ENCODE peak calls at places on chromosomes 5 and 9, in six cellular contexts. One of them, this sample, is unnamed.
A peak's percentile ranks its signal among the peaks of the same experiment; 100 is the strongest.

GRCh38 chr5:31751620-31752019 is 112.7 kb downstream of the PDZD2 start:
- DNase-seq in small intestine: no peak
- DNase-seq in GM23248: no peak
- DNase-seq in neural progenitor cell: no peak
- DNase-seq in upper lobe of left lung: no peak
- DNase-seq in right atrium auricular region: no peak
- DNase-seq in this sample: no peak

GRCh38 chr5:78293856-78294249 is 645 bp downstream of the AP3B1 start:
- DNase-seq in small intestine: peak; percentile 40
- DNase-seq in GM23248: peak; percentile 43
- DNase-seq in neural progenitor cell: peak; percentile 19
- DNase-seq in upper lobe of left lung: no peak
- DNase-seq in right atrium auricular region: no peak
- DNase-seq in this sample: no peak

GRCh38 chr5:146238973-146239372 is 35.6 kb downstream of the RBM27 start:
- DNase-seq in small intestine: no peak
- DNase-seq in GM23248: peak; percentile 1
- DNase-seq in neural progenitor cell: no peak
- DNase-seq in upper lobe of left lung: no peak
- DNase-seq in right atrium auricular region: no peak
- DNase-seq in this sample: no peak

GRCh38 chr9:95316794-95317118 is 753 bp downstream of the FANCC start:
- DNase-seq in small intestine: peak; percentile 82
- DNase-seq in GM23248: peak; percentile 78
- DNase-seq in neural progenitor cell: peak; percentile 96
- DNase-seq in upper lobe of left lung: peak; percentile 91
- DNase-seq in right atrium auricular region: no peak
- DNase-seq in this sample: no peak

GRCh38 chr9:138100711-138101349 is 223.2 kb downstream of the CACNA1B start:
- DNase-seq in small intestine: no peak
- DNase-seq in GM23248: no peak
- DNase-seq in neural progenitor cell: peak; percentile 23
- DNase-seq in upper lobe of left lung: peak; percentile 75
- DNase-seq in right atrium auricular region: no peak
- DNase-seq in this sample: peak; percentile 9

GRCh38 chr5:108003178-108003577 is 332.4 kb upstream of the EFNA5 start:
- DNase-seq in small intestine: peak; percentile 66
- DNase-seq in GM23248: peak; percentile 42
- DNase-seq in neural progenitor cell: no peak
- DNase-seq in upper lobe of left lung: no peak
- DNase-seq in right atrium auricular region: no peak
- DNase-seq in this sample: no peak

GRCh38 chr5:181071257-181071656 is 31.2 kb downstream of the BTNL9 start:
- DNase-seq in small intestine: no peak
- DNase-seq in GM23248: no peak
- DNase-seq in neural progenitor cell: no peak
- DNase-seq in upper lobe of left lung: no peak
- DNase-seq in right atrium auricular region: no peak
- DNase-seq in this sample: no peak

GRCh38 chr5:55538621-55539020 is 3.9 kb upstream of the PLPP1 start:
- DNase-seq in small intestine: peak; percentile 34
- DNase-seq in GM23248: peak; percentile 19
- DNase-seq in neural progenitor cell: no peak
- DNase-seq in upper lobe of left lung: no peak
- DNase-seq in right atrium auricular region: no peak
- DNase-seq in this sample: no peak

GRCh38 chr9:16268037-16269010 is 602.1 kb downstream of the BNC2 start:
- DNase-seq in small intestine: no peak
- DNase-seq in GM23248: peak; percentile 60
- DNase-seq in neural progenitor cell: no peak
- DNase-seq in upper lobe of left lung: peak; percentile 43
- DNase-seq in right atrium auricular region: no peak
- DNase-seq in this sample: no peak

GRCh38 chr5:150142189-150142788 is 13.4 kb downstream of the PDGFRB start:
- DNase-seq in small intestine: no peak
- DNase-seq in GM23248: no peak
- DNase-seq in neural progenitor cell: no peak
- DNase-seq in upper lobe of left lung: peak; percentile 41
- DNase-seq in right atrium auricular region: no peak
- DNase-seq in this sample: no peak

GRCh38 chr5:150140830-150141229 is 14.8 kb downstream of the PDGFRB start:
- DNase-seq in small intestine: no peak
- DNase-seq in GM23248: peak; percentile 36
- DNase-seq in neural progenitor cell: no peak
- DNase-seq in upper lobe of left lung: peak; percentile 26
- DNase-seq in right atrium auricular region: no peak
- DNase-seq in this sample: no peak

GRCh38 chr5:150142800-150143724 is 12.6 kb downstream of the PDGFRB start:
- DNase-seq in small intestine: no peak
- DNase-seq in GM23248: peak; percentile 97
- DNase-seq in neural progenitor cell: no peak
- DNase-seq in upper lobe of left lung: no peak
- DNase-seq in right atrium auricular region: peak; percentile 91
- DNase-seq in this sample: no peak

GRCh38 chr5:150143725-150144058 is 12.0 kb downstream of the PDGFRB start:
- DNase-seq in small intestine: no peak
- DNase-seq in GM23248: peak; percentile 68
- DNase-seq in neural progenitor cell: no peak
- DNase-seq in upper lobe of left lung: no peak
- DNase-seq in right atrium auricular region: no peak
- DNase-seq in this sample: no peak

DNA sequence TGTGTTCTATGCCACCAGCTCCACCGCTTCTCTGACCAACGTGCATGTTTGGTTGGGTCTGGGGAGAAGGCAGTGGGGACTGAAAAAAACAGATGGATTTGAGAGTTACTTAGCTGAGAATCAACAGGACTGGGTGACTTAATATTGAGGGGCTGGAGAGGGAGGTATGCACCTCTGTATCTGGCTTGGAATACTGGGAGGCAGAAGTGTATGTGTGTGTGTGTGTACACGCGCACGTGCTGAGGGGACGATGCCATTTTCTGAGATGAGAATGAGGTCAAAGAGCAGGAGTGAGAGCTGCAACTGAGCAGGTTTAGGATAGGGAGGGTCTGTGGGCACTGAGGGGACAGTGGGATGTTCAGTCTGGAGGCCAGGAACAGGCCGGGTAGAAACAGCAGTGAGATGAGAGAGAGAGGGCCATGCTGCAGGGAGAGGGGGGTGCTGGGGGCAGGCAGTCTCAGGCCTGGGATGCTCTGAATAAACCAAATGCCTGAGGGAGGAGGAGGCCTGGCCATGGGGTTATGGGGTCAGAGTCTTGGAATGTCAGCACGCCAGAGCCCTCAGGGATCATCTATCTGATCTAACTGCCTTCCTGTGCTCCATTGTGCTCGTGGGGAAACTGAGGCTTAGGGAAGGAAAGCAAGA is 14.0 kb downstream of the PDGFRB start:
- DNase-seq in small intestine: no peak
- DNase-seq in GM23248: peak; percentile 70
- DNase-seq in neural progenitor cell: peak; percentile 83
- DNase-seq in upper lobe of left lung: no peak
- DNase-seq in right atrium auricular region: no peak
- DNase-seq in this sample: no peak
- H3K27ac ChIP-seq in small intestine: no peak overlapping the region
- H3K27ac ChIP-seq in GM23248: peak overlapping the region; percentile 94
- H3K27ac ChIP-seq in neural progenitor cell: no peak overlapping the region
- H3K27ac ChIP-seq in upper lobe of left lung: peak overlapping the region; percentile 79
- H3K27ac ChIP-seq in right atrium auricular region: peak overlapping the region; percentile 88
- H3K27ac ChIP-seq in this sample: no peak overlapping the region

DNA sequence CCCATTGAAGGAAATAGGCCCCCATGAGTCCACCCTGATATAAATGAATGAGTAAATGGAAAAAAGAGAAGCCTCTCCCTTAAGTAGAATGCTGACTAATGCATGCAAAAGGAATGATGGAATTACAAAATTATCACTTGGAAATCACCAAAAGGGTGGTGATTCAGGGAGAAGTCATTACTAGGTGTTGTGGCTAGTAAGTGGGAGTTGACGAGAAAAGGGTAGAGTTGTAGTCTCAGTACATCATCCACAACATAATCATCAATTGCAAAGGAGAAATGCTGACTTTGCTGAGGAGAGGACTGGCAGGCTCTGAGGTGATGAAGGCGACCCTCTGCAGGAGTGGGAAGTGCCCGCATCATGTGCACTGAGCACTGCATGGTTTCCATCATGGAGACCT is 201.5 kb upstream of the S1PR3 start:
- DNase-seq in small intestine: no peak
- DNase-seq in GM23248: peak; percentile 86
- DNase-seq in neural progenitor cell: no peak
- DNase-seq in upper lobe of left lung: no peak
- DNase-seq in right atrium auricular region: no peak
- DNase-seq in this sample: no peak
- H3K27ac ChIP-seq in small intestine: no peak overlapping the region
- H3K27ac ChIP-seq in GM23248: peak overlapping the region; percentile 51
- H3K27ac ChIP-seq in neural progenitor cell: no peak overlapping the region
- H3K27ac ChIP-seq in upper lobe of left lung: no peak overlapping the region
- H3K27ac ChIP-seq in right atrium auricular region: no peak overlapping the region
- H3K27ac ChIP-seq in this sample: no peak overlapping the region

GRCh38 chr9:116151199-116151598 is 2.4 kb upstream of the PAPPA start:
- DNase-seq in small intestine: no peak
- DNase-seq in GM23248: no peak
- DNase-seq in neural progenitor cell: no peak
- DNase-seq in upper lobe of left lung: no peak
- DNase-seq in right atrium auricular region: no peak
- DNase-seq in this sample: no peak
- H3K27ac ChIP-seq in small intestine: no peak overlapping the region
- H3K27ac ChIP-seq in GM23248: peak overlapping the region; percentile 91
- H3K27ac ChIP-seq in neural progenitor cell: no peak overlapping the region
- H3K27ac ChIP-seq in upper lobe of left lung: no peak overlapping the region
- H3K27ac ChIP-seq in right atrium auricular region: no peak overlapping the region
- H3K27ac ChIP-seq in this sample: no peak overlapping the region

DNA sequence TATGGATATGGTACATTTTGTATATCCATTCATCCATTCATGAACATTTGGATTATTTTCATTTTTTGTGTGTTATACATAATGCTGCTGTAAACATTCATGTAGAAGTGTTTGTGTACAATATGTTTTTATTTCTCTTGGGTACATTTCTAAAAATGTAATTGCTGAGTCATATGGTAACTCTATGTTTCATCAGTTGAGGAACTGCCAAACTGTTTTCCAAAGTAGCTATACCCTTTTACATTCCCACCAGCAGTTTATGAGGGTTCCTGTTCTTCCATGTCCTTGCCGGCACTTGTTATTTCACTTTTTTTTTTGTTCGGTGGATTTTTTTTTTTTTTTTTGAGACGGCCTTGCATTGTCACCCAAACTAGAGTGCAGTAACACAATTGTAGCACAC is 54.0 kb upstream of the MCCC2 start:
- DNase-seq in small intestine: no peak
- DNase-seq in GM23248: peak; percentile 67
- DNase-seq in neural progenitor cell: no peak
- DNase-seq in upper lobe of left lung: no peak
- DNase-seq in right atrium auricular region: no peak
- DNase-seq in this sample: no peak
- H3K27ac ChIP-seq in small intestine: no peak overlapping the region
- H3K27ac ChIP-seq in GM23248: peak overlapping the region; percentile 65
- H3K27ac ChIP-seq in neural progenitor cell: no peak overlapping the region
- H3K27ac ChIP-seq in upper lobe of left lung: peak overlapping the region; percentile 46
- H3K27ac ChIP-seq in right atrium auricular region: peak overlapping the region; percentile 45
- H3K27ac ChIP-seq in this sample: no peak overlapping the region